ENCODE peak calls at places on chromosomes 1 and 21, in five cellular contexts. N, J, Y, R and T are unnamed samples.

GRCh38 chr1:12601690-12602632 is 16.0 kb downstream of the DHRS3 start:
- DNase-seq in N (no peak), J (peak), Y (no peak), R (no peak), T (no peak)

GRCh38 chr1:10969267-10969970 is 43.0 kb upstream of the TARDBP start:
- DNase-seq in N (no peak), J (no peak), Y (no peak), R (no peak), T (no peak)

GRCh38 chr1:203768158-203768725 is 3.3 kb downstream of the LAX1 start:
- DNase-seq in N (no peak), J (no peak), Y (no peak), R (no peak), T (no peak)

GRCh38 chr1:119646521-119647227 is 1.4 kb downstream of the ZNF697 start:
- DNase-seq in N (no peak), J (no peak), Y (no peak), R (no peak), T (no peak)

GRCh38 chr1:185551008-185551407 is 183.2 kb upstream of the HMCN1 start:
- DNase-seq in N (no peak), J (no peak), Y (no peak), R (peak), T (no peak)

GRCh38 chr1:20028125-20028524 is 41.9 kb upstream of the PLA2G5 start:
- DNase-seq in N (no peak), J (no peak), Y (no peak), R (no peak), T (no peak)

GRCh38 chr1:16078925-16079656 is 5.6 kb upstream of the FAM131C start:
- DNase-seq in N (peak), J (no peak), Y (peak), R (peak), T (no peak)

GRCh38 chr21:34912022-34912933 is 136.8 kb downstream of the RUNX1 start:
- DNase-seq in N (no peak), J (no peak), Y (no peak), R (no peak), T (no peak)

GRCh38 chr1:89114662-89115061 is 11.3 kb downstream of the GBP2 start:
- DNase-seq in N (no peak), J (no peak), Y (no peak), R (no peak), T (no peak)

GRCh38 chr1:227927971-227928741 is 19.6 kb downstream of the WNT9A start:
- DNase-seq in N (no peak), J (no peak), Y (peak), R (peak), T (no peak)

GRCh38 chr1:231053493-231054162 is 13.6 kb upstream of the FAM89A start:
- DNase-seq in N (no peak), J (no peak), Y (peak), R (no peak), T (no peak)

GRCh38 chr1:223052931-223053330 is 90.1 kb downstream of the TLR5 start:
- DNase-seq in N (no peak), J (no peak), Y (no peak), R (no peak), T (no peak)

GRCh38 chr1:90936731-90937130 is 85.1 kb downstream of the ZNF644 start:
- DNase-seq in N (no peak), J (no peak), Y (no peak), R (no peak), T (no peak)

GRCh38 chr1:55244476-55245109 is 29.4 kb upstream of the USP24 start:
- DNase-seq in N (no peak), J (peak), Y (no peak), R (no peak), T (peak)

GRCh38 chr1:51491166-51491981 is 27.7 kb downstream of the EPS15 start:
- DNase-seq in N (no peak), J (no peak), Y (no peak), R (no peak), T (no peak)

GRCh38 chr1:184906771-184907170 is 67.5 kb downstream of the NIBAN1 start:
- DNase-seq in N (no peak), J (no peak), Y (no peak), R (no peak), T (no peak)

GRCh38 chr21:33924766-33925100 is 9.1 kb upstream of the ATP5PO start:
- DNase-seq in N (no peak), J (no peak), Y (peak), R (no peak), T (no peak)

GRCh38 chr1:61190476-61191067 is 108.2 kb downstream of the NFIA start:
- DNase-seq in N (no peak), J (no peak), Y (no peak), R (no peak), T (no peak)

GRCh38 chr1:72636636-72637035 is 354.3 kb upstream of the NEGR1 start:
- DNase-seq in N (no peak), J (no peak), Y (no peak), R (no peak), T (no peak)

GRCh38 chr21:28687571-28687970 is 305.1 kb downstream of the LTN1 start:
- DNase-seq in N (no peak), J (no peak), Y (no peak), R (no peak), T (peak)

GRCh38 chr1:204652556-204652955 is 33.0 kb downstream of the LRRN2 start:
- DNase-seq in N (no peak), J (no peak), Y (no peak), R (no peak), T (no peak)

GRCh38 chr1:19066248-19066873 is 109.9 kb upstream of the IFFO2 start:
- DNase-seq in N (no peak), J (no peak), Y (no peak), R (no peak), T (no peak)

GRCh38 chr1:196209265-196209664 is 399.0 kb downstream of the KCNT2 start:
- DNase-seq in N (no peak), J (no peak), Y (no peak), R (no peak), T (no peak)

GRCh38 chr1:161342836-161343235 is 24.8 kb downstream of the CFAP126 start:
- DNase-seq in N (no peak), J (no peak), Y (no peak), R (no peak), T (no peak)

GRCh38 chr1:231423648-231424047 is 1.6 kb upstream of the EGLN1 start:
- DNase-seq in N (no peak), J (no peak), Y (no peak), R (no peak), T (no peak)

GRCh38 chr1:39917825-39918224 is 16.1 kb upstream of the MYCL start:
- DNase-seq in N (no peak), J (no peak), Y (no peak), R (no peak), T (no peak)

GRCh38 chr1:216045400-216045799 is 377.8 kb downstream of the USH2A start:
- DNase-seq in N (no peak), J (no peak), Y (no peak), R (no peak), T (peak)

GRCh38 chr1:241688940-241689368 is 36.9 kb downstream of the WDR64 start:
- DNase-seq in N (no peak), J (no peak), Y (no peak), R (no peak), T (peak)

GRCh38 chr1:209703834-209704504 is 677 bp upstream of the HSD11B1 start:
- DNase-seq in N (no peak), J (no peak), Y (no peak), R (no peak), T (no peak)

GRCh38 chr1:154221815-154222081 is 993 bp downstream of the UBAP2L start:
- DNase-seq in N (no peak), J (no peak), Y (no peak), R (no peak), T (no peak)

GRCh38 chr1:119470377-119470776 is 36.6 kb upstream of the HSD3B1 start:
- DNase-seq in N (no peak), J (no peak), Y (no peak), R (no peak), T (no peak)

GRCh38 chr1:211577826-211578639 is 928 bp downstream of the SLC30A1 start:
- DNase-seq in N (peak), J (no peak), Y (peak), R (peak), T (peak)

GRCh38 chr1:12608311-12608957 is 9.6 kb downstream of the DHRS3 start:
- DNase-seq in N (no peak), J (no peak), Y (no peak), R (no peak), T (no peak)

GRCh38 chr1:12376236-12377064 is 146.6 kb downstream of the VPS13D start:
- DNase-seq in N (no peak), J (peak), Y (no peak), R (no peak), T (no peak)

GRCh38 chr21:44617071-44617501 is 5.2 kb downstream of the KRTAP10-8 start:
- DNase-seq in N (no peak), J (no peak), Y (peak), R (no peak), T (no peak)

GRCh38 chr21:17929514-17929913 is 110.4 kb upstream of the C21orf91 start:
- DNase-seq in N (no peak), J (no peak), Y (no peak), R (no peak), T (no peak)

GRCh38 chr1:39398278-39399010 is 93.0 kb upstream of the BMP8A start:
- DNase-seq in N (peak), J (peak), Y (peak), R (peak), T (peak)

GRCh38 chr1:36222481-36223372 is 1.5 kb upstream of the THRAP3 start:
- DNase-seq in N (no peak), J (no peak), Y (no peak), R (no peak), T (no peak)

GRCh38 chr1:26360051-26360806 is 6.3 kb upstream of the CRYBG2 start:
- DNase-seq in N (no peak), J (no peak), Y (no peak), R (no peak), T (no peak)

DNA sequence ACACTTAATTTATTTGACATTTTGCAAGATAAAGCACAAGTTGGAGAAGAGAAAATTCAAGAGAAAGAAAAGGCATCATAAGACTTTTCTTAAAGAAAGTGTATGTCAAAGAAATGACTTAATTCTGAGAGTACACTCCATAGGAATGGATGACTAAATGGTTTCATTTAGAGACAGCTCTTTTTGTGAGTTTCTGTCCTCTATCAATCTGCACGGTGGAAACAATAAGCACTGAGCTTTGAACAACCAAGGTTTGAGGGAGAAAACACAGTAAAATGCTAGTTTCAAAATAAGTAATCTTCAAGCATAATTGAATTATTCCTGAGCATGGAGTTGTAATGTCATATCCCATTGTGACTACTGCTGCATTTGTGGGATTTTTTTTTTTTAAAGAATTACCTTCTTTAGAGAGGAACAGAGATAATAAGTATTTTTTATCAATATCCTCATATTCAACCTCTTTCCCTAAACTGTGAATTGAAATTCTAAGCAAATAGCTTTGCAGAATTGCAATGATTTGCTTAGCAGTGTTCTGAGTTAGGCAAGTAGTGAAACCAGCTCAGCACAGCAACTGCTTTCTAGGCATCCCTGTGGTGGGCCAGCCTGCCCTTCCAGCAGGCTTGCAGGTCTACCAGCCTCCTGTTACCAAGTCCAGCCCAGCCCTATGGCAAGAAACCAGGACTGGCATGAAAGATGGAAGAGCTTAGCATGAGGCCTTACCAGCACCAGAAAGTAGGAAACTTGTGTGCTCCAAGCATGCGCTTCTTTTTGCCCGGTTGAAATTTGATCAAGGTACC is 38.2 kb downstream of the KCNJ6 start:
- DNase-seq in N (no peak), J (no peak), Y (no peak), R (no peak), T (no peak)
- H3K27ac ChIP-seq in N (peak), J (no peak), Y (no peak), R (no peak), T (no peak)

GRCh38 chr1:160135051-160135592 is 16.3 kb upstream of the ATP1A4 start:
- DNase-seq in N (no peak), J (no peak), Y (peak), R (no peak), T (no peak)
- H3K27ac ChIP-seq in N (no peak), J (no peak), Y (no peak), R (no peak), T (no peak)

GRCh38 chr21:32021319-32022027 is 148.7 kb downstream of the HUNK start:
- DNase-seq in N (no peak), J (no peak), Y (no peak), R (peak), T (no peak)

GRCh38 chr21:32018381-32018780 is 145.6 kb downstream of the HUNK start:
- DNase-seq in N (no peak), J (no peak), Y (no peak), R (no peak), T (no peak)

GRCh38 chr21:32020551-32020950 is 147.7 kb downstream of the HUNK start:
- DNase-seq in N (no peak), J (no peak), Y (no peak), R (no peak), T (no peak)

GRCh38 chr21:32022141-32022540 is 149.3 kb downstream of the HUNK start:
- DNase-seq in N (no peak), J (no peak), Y (no peak), R (no peak), T (no peak)
- H3K27ac ChIP-seq in N (no peak), J (no peak), Y (no peak), R (no peak), T (no peak)

GRCh38 chr1:220881918-220882891 is 3.0 kb downstream of the HLX start:
- DNase-seq in N (no peak), J (peak), Y (peak), R (no peak), T (no peak)
- H3K27ac ChIP-seq in N (peak), J (peak), Y (no peak), R (peak), T (no peak)

GRCh38 chr1:200846421-200846820 is 26.4 kb upstream of the GPR25 start:
- DNase-seq in N (no peak), J (no peak), Y (no peak), R (no peak), T (no peak)

GRCh38 chr1:200850554-200850953 is 22.2 kb upstream of the GPR25 start:
- DNase-seq in N (no peak), J (no peak), Y (no peak), R (no peak), T (peak)

DNA sequence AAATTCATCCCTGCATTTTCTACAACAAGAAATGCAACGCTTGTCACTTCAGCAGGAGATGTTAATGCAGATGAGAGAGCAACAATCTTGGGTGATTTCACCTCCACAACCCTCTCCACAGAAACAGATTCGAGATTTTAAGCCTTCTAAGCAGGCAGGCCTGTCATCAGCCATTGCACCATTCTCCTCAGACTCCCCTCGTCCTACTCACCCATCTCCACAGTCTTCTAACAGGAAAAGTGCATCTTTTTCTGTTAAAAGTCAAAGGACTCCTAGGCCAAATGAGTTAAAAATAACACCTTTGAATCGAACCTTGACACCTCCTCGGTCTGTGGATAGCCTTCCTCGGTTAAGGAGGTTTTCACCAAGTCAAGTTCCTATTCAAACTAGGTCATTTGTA is 23.4 kb upstream of the GPR25 start:
- DNase-seq in N (no peak), J (no peak), Y (no peak), R (no peak), T (no peak)
- H3K27ac ChIP-seq in N (no peak), J (no peak), Y (no peak), R (no peak), T (no peak)